ENCODE peak calls at places on chromosomes 4 and X, in five cellular contexts. T is MM.1S, F is fibroblast of pulmonary artery, R is left ventricle myocardium superior, I is psoas muscle. Z is an unnamed sample.

GRCh38 chr4:138259296-138259695 is 17.1 kb upstream of the SLC7A11 start:
- DNase-seq in T (no peak), F (no peak), R (no peak), I (no peak), Z (no peak)

GRCh38 chr4:84028340-84028739 is 470.8 kb downstream of the NKX6-1 start:
- DNase-seq in T (no peak), F (no peak), R (no peak), I (no peak), Z (no peak)

GRCh38 chr4:57401586-57401985 is 291.4 kb upstream of the IGFBP7 start:
- DNase-seq in T (no peak), F (no peak), R (no peak), I (no peak), Z (no peak)

GRCh38 chr4:121164291-121164690 is at the start of gene TNIP3:
- DNase-seq in T (no peak), F (peak; percentile 90), R (no peak), I (no peak), Z (no peak)

GRCh38 chr4:87540176-87541058 is 11.2 kb upstream of the SPARCL1 start:
- DNase-seq in T (no peak), F (peak; percentile 84), R (no peak), I (no peak), Z (no peak)

GRCh38 chrX:133689997-133690599 is 274.8 kb upstream of the GPC4 start:
- DNase-seq in T (no peak), F (no peak), R (no peak), I (no peak), Z (no peak)

GRCh38 chr4:38141808-38142500 is 181.8 kb downstream of the PTTG2 start:
- DNase-seq in T (no peak), F (peak; percentile 85), R (no peak), I (no peak), Z (no peak)

GRCh38 chrX:38282044-38282443 is 45.3 kb downstream of the RPGR start:
- DNase-seq in T (no peak), F (peak; percentile 52), R (no peak), I (no peak), Z (no peak)

GRCh38 chr4:82223715-82224114 is 150.1 kb downstream of the HNRNPD start:
- DNase-seq in T (peak; percentile 15), F (peak; percentile 2), R (no peak), I (no peak), Z (peak; percentile 34)

GRCh38 chr4:677431-678293 is 3.3 kb downstream of the MYL5 start:
- DNase-seq in T (no peak), F (no peak), R (peak; percentile 35), I (peak; percentile 65), Z (no peak)

GRCh38 chrX:124646403-124646802 is 300.0 kb downstream of the SH2D1A start:
- DNase-seq in T (no peak), F (no peak), R (no peak), I (peak; percentile 26), Z (no peak)

GRCh38 chrX:68994883-68995255 is 166.0 kb downstream of the EFNB1 start:
- DNase-seq in T (no peak), F (no peak), R (no peak), I (no peak), Z (no peak)

GRCh38 chr4:160819791-160820190 is 1344.0 kb downstream of the FSTL5 start:
- DNase-seq in T (no peak), F (no peak), R (no peak), I (no peak), Z (no peak)

GRCh38 chr4:98544141-98544817 is 114.1 kb downstream of the TSPAN5 start:
- DNase-seq in T (no peak), F (no peak), R (no peak), I (no peak), Z (no peak)

GRCh38 chr4:175504316-175504715 is 307.7 kb downstream of the GPM6A start:
- DNase-seq in T (no peak), F (peak; percentile 26), R (no peak), I (no peak), Z (no peak)

GRCh38 chr4:6574747-6575502 is at the start of gene MAN2B2:
- DNase-seq in T (peak; percentile 84), F (peak; percentile 72), R (peak; percentile 95), I (peak; percentile 93), Z (peak; percentile 96)

GRCh38 chrX:31260351-31260750 is 188.5 kb upstream of the FTHL17 start:
- DNase-seq in T (no peak), F (peak; percentile 1), R (no peak), I (no peak), Z (no peak)

GRCh38 chrX:151228935-151229334 is 52.6 kb downstream of the GPR50 start:
- DNase-seq in T (no peak), F (no peak), R (no peak), I (no peak), Z (no peak)

GRCh38 chr4:15521442-15522039 is 51.9 kb downstream of the CC2D2A start:
- DNase-seq in T (no peak), F (no peak), R (no peak), I (no peak), Z (no peak)

GRCh38 chrX:20265221-20265725 is 1.4 kb downstream of the RPS6KA3 start:
- DNase-seq in T (peak; percentile 56), F (peak; percentile 75), R (peak; percentile 71), I (peak; percentile 81), Z (no peak)

GRCh38 chrX:68196939-68197791 is 236.1 kb downstream of the OPHN1 start:
- DNase-seq in T (peak; percentile 53), F (peak; percentile 63), R (no peak), I (no peak), Z (peak; percentile 8)

GRCh38 chr4:925171-925570 is 6.9 kb downstream of the GAK start:
- DNase-seq in T (no peak), F (no peak), R (no peak), I (no peak), Z (no peak)

GRCh38 chr4:165379662-165380061 is 854 bp downstream of the CPE start:
- DNase-seq in T (no peak), F (no peak), R (peak; percentile 26), I (peak; percentile 46), Z (no peak)

GRCh38 chr4:55706526-55706925 is 70.4 kb upstream of the NMU start:
- DNase-seq in T (no peak), F (peak; percentile 20), R (no peak), I (no peak), Z (no peak)

GRCh38 chr4:114364857-114365256 is 233.8 kb upstream of the UGT8 start:
- DNase-seq in T (no peak), F (peak; percentile 79), R (no peak), I (no peak), Z (no peak)

GRCh38 chr4:136863756-136864155 is 668.5 kb downstream of the PCDH18 start:
- DNase-seq in T (no peak), F (peak; percentile 11), R (no peak), I (no peak), Z (no peak)

GRCh38 chrX:125291124-125291523 is 28.5 kb upstream of the TEX13C start:
- DNase-seq in T (no peak), F (no peak), R (no peak), I (no peak), Z (no peak)

GRCh38 chrX:24025741-24026402 is 1.1 kb downstream of the KLHL15 start:
- DNase-seq in T (no peak), F (peak; percentile 86), R (no peak), I (no peak), Z (no peak)

GRCh38 chr4:165994706-165995105 is 121.7 kb downstream of the TLL1 start:
- DNase-seq in T (no peak), F (no peak), R (no peak), I (no peak), Z (no peak)